ENCODE peak calls at places on chromosomes 1 and 21, in six cellular contexts. A is HCEC 1CT; B is H54; V is activated CD4-positive, alpha-beta T cell treated with anti-CD3 and anti-CD28 coated beads, Interleukin-2, amount 10 ng/mL, durations not matched to agents 24 days and 14 days; N is GDM1; U is putamen. Y is an unnamed sample.

GRCh38 chr1:111882986-111883560 is 106.4 kb downstream of the KCND3 start:
- DNase-seq in U (no peak), B (no peak), A (no peak), V (no peak), N (no peak), Y (no peak)

GRCh38 chr1:42179275-42179674 is 14.7 kb upstream of the GUCA2A start:
- DNase-seq in U (no peak), B (no peak), V (no peak), N (no peak), A (peak; percentile 9), Y (no peak)

GRCh38 chr1:2216767-2217058 is 11.4 kb upstream of the SKI start:
- DNase-seq in V (no peak), N (no peak), B (no peak), A (no peak), U (no peak), Y (no peak)

GRCh38 chr1:6831368-6831767 is 46.1 kb downstream of the CAMTA1 start:
- DNase-seq in N (no peak), U (no peak), A (no peak), V (no peak), B (no peak), Y (no peak)

GRCh38 chr1:201286445-201286844 is 3.1 kb downstream of the PKP1 start:
- DNase-seq in B (no peak), V (no peak), U (no peak), A (no peak), N (no peak), Y (no peak)

GRCh38 chr21:16070207-16070651 is 340.4 kb downstream of the USP25 start:
- DNase-seq in N (no peak), U (peak; percentile 81), A (no peak), B (no peak), V (no peak), Y (no peak)

GRCh38 chr1:212981025-212981495 is 30.7 kb downstream of the VASH2 start:
- DNase-seq in U (no peak), A (no peak), B (no peak), V (no peak), N (no peak), Y (no peak)

GRCh38 chr1:1207254-1207902 is 986 bp upstream of the TNFRSF18 start:
- DNase-seq in V (no peak), N (no peak), B (no peak), U (no peak), A (no peak), Y (no peak)

Y was measured in Panc1.